ENCODE peak calls at places on chromosomes 5 and 9, in eight cellular contexts. F is heart left ventricle, N is left ventricle myocardium inferior, E is PC-3, Z is fibroblast of the aortic adventitia, J is ascending aorta, P is upper lobe of right lung, V is HFF-Myc. W is an unnamed sample.

GRCh38 chr5:143678148-143678906 is 133.6 kb upstream of the HMHB1 start:
- DNase-seq in F (no peak), N (no peak), E (no peak), Z (no peak), J (no peak), P (no peak), V (no peak), W (no peak)

GRCh38 chr9:14530301-14530700 is 162.9 kb downstream of the ZDHHC21 start:
- DNase-seq in F (no peak), N (no peak), E (no peak), Z (no peak), J (no peak), P (no peak), V (no peak), W (no peak)

GRCh38 chr9:130770679-130771442 is 64.2 kb upstream of the ABL1 start:
- DNase-seq in F (no peak), N (no peak), E (peak; percentile 72), Z (peak; percentile 87), J (no peak), P (no peak), V (peak; percentile 62), W (peak; percentile 34)

GRCh38 chr5:2566280-2566679 is 185.2 kb downstream of the IRX2 start:
- DNase-seq in F (no peak), N (no peak), E (peak; percentile 6), Z (no peak), J (no peak), P (no peak), V (no peak), W (no peak)

GRCh38 chr5:96871022-96871388 is 5.3 kb upstream of the ERAP2 start:
- DNase-seq in F (no peak), N (no peak), E (no peak), Z (no peak), J (no peak), P (no peak), V (no peak), W (no peak)

GRCh38 chr5:1763548-1763911 is 36.1 kb downstream of the MRPL36 start:
- DNase-seq in F (peak; percentile 22), N (no peak), E (peak; percentile 73), Z (peak; percentile 78), J (no peak), P (peak; percentile 62), V (peak; percentile 37), W (no peak)

GRCh38 chr9:4062966-4063365 is 236.9 kb downstream of the GLIS3 start:
- DNase-seq in F (no peak), N (no peak), E (no peak), Z (peak; percentile 60), J (no peak), P (no peak), V (no peak), W (no peak)

GRCh38 chr5:173963867-173964429 is 25.0 kb upstream of the C5orf47 start:
- DNase-seq in F (no peak), N (no peak), E (peak; percentile 44), Z (no peak), J (no peak), P (no peak), V (no peak), W (no peak)

GRCh38 chr5:92687793-92688467 is 893.1 kb downstream of the NR2F1-AS1 start:
- DNase-seq in F (no peak), N (no peak), E (peak; percentile 43), Z (peak; percentile 53), J (no peak), P (no peak), V (peak; percentile 31), W (no peak)

GRCh38 chr5:141199359-141200235 is at the start of gene PCDHB11:
- DNase-seq in F (no peak), N (no peak), E (peak; percentile 37), Z (no peak), J (no peak), P (no peak), V (no peak), W (no peak)

GRCh38 chr9:10701906-10702305 is 89.1 kb upstream of the PTPRD start:
- DNase-seq in F (no peak), N (no peak), E (no peak), Z (no peak), J (no peak), P (no peak), V (no peak), W (no peak)

GRCh38 chr5:36815871-36816270 is 60.7 kb upstream of the NIPBL start:
- DNase-seq in F (no peak), N (no peak), E (no peak), Z (no peak), J (no peak), P (no peak), V (no peak), W (no peak)

GRCh38 chr5:159897786-159898393 is 18.4 kb upstream of the ADRA1B start:
- DNase-seq in F (peak; percentile 20), N (peak; percentile 29), E (no peak), Z (no peak), J (no peak), P (no peak), V (no peak), W (no peak)

GRCh38 chr9:124078641-124079040 is 67.1 kb downstream of the LHX2 start:
- DNase-seq in F (no peak), N (no peak), E (peak; percentile 85), Z (peak; percentile 16), J (no peak), P (peak; percentile 5), V (peak; percentile 44), W (no peak)

GRCh38 chr9:95778957-95779356 is 96.5 kb upstream of the ERCC6L2 start:
- DNase-seq in F (no peak), N (peak; percentile 75), E (no peak), Z (peak; percentile 73), J (no peak), P (no peak), V (peak; percentile 52), W (no peak)

GRCh38 chr9:120331913-120332312 is 248.1 kb downstream of the CDK5RAP2 start:
- DNase-seq in F (no peak), N (no peak), E (no peak), Z (peak; percentile 50), J (no peak), P (no peak), V (no peak), W (no peak)

GRCh38 chr9:12604154-12604825 is 88.9 kb upstream of the TYRP1 start:
- DNase-seq in F (peak; percentile 10), N (no peak), E (peak; percentile 65), Z (peak; percentile 14), J (no peak), P (no peak), V (no peak), W (no peak)

GRCh38 chr9:113787871-113788270 is 88.2 kb upstream of the ZNF618 start:
- DNase-seq in F (no peak), N (no peak), E (no peak), Z (no peak), J (no peak), P (no peak), V (no peak), W (no peak)

GRCh38 chr5:1247811-1248210 is 22.6 kb downstream of the SLC6A18 start:
- DNase-seq in F (no peak), N (no peak), E (no peak), Z (no peak), J (no peak), P (no peak), V (no peak), W (no peak)

DNA sequence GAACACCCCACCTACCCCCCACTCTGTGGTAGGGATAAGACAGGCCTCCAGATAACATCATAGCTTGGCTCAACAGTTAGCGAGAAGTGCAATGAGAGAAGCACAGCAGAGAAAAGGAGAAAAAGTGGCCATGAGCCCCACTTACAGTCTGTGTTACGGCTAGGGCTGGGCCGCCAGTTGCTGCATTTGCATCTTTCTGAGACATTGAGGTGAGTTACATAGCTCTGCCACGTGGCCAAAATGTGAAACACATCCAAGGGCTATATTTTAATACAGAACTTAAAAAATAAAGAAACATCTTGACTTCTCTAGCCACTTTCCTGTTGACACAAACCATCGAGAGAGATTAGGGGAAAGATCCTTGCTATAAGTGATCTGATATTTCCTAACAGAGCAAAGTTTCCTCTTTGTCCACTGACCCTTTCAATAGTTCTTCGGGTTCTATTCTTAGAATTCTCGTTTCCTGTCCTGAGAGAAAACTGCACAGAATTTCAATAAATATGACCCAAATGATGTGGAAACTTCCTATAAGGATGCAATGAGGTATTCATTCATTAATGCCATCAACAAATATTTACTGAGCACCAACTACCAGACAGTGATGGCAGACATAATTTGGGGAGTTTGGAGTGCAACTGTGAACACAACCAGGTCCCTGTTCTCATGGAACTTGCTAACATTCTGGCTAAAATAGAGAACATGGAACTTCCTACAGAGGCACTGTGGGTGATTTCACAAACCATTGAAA is 3.3 kb upstream of the TLE4 start:
- DNase-seq in F (no peak), N (no peak), E (no peak), Z (no peak), J (no peak), P (no peak), V (no peak), W (no peak)
- TF ChIP-seq CTCF in F (no peak), N (no peak), E (no peak), Z (no peak), J (no peak), P (no peak), V (no peak), W (peak; percentile 27)

DNA sequence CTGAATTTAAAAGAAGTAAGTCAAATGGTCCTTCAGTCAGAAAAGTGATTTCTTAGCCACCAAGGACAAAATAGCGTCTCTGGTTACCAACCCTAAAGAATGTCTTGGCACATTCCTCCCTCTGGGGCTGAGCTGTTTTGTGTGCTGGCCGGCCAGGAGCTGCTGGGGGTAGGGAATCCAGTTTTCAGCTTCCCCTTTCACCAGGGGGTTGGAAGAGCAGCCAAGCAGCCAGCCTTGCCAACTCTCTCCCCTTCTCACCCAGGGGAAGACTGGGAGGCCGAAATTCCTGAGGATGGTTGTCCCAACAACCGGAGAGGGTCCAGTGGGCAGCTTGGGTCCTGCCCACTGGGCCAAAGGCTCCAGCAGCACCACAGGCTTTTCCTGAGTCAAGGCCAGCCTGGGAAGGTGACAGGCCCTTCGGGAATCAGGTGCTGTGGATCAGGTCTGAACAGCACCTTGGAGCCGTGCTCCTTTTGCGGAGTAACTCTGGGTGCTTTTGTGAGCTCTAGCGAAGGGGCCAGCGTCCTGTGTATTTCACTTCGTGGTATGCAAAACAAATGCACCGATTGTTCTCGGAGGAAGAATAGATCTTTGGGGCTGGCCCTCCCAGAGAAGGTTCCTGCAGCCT is 4.2 kb downstream of the WWC1 start:
- DNase-seq in F (no peak), N (no peak), E (peak; percentile 80), Z (peak; percentile 63), J (no peak), P (peak; percentile 73), V (no peak), W (no peak)
- H3K4me3 ChIP-seq in F (no peak overlapping the region), N (no peak overlapping the region), E (peak overlapping the region; percentile 49), Z (no peak overlapping the region), J (no peak overlapping the region), P (peak overlapping the region; percentile 21), V (no peak overlapping the region), W (no peak overlapping the region)

GRCh38 chr5:10607666-10608442 is 44.0 kb downstream of the ANKRD33B start:
- DNase-seq in F (peak; percentile 54), N (peak; percentile 45), E (no peak), Z (peak; percentile 73), J (no peak), P (no peak), V (no peak), W (peak; percentile 74)
- TF ChIP-seq CTCF in F (peak; percentile 41), N (peak; percentile 32), E (no peak), Z (peak; percentile 29), J (peak; percentile 25), P (peak; percentile 30), V (no peak), W (peak; percentile 25)

DNA sequence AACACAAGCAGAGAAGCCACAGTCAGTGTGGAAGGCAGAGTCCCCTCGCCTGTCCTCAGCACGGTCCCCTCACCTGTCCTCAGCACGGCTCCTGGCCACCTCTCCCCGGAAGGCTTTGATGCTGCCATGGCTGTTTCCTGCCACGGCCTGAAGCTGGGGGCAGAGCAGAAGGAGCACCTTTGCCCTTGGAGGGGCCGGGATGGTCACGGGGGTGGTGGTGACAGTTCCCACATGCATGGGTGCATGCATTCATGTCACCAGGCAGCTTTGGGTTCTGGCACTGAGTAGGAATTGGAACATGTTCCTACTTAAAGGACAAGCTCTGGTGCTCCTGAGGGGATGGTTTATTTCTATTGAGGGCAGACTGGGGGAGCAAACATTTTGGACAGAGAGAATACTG is 57.8 kb upstream of the PHYKPL start:
- DNase-seq in F (no peak), N (no peak), E (no peak), Z (no peak), J (no peak), P (no peak), V (no peak), W (no peak)
- H3K4me3 ChIP-seq in F (no peak overlapping the region), N (no peak overlapping the region), E (no peak overlapping the region), Z (no peak overlapping the region), J (no peak overlapping the region), P (no peak overlapping the region), V (no peak overlapping the region), W (no peak overlapping the region)